ENCODE peak calls at places on chromosome 14, in five cellular contexts. V is natural killer cell, N is left cardiac atrium, Q is T-helper 1 cell, G is immature natural killer cell. Y is an unnamed sample.

GRCh38 chr14:65945333-65945732 is 532.8 kb downstream of the FUT8 start:
- DNase-seq in Q (no peak), G (no peak), N (no peak), V (no peak), Y (no peak)

GRCh38 chr14:68282479-68283377 is 463.1 kb downstream of the RAD51B start:
- DNase-seq in V (no peak), N (no peak), G (peak), Q (no peak), Y (no peak)

GRCh38 chr14:20684662-20685456 is 499 bp downstream of the RNASE4 start:
- DNase-seq in Q (no peak), G (no peak), V (no peak), N (peak), Y (no peak)

GRCh38 chr14:59482120-59482434 is 2.1 kb downstream of the L3HYPDH start:
- DNase-seq in V (no peak), N (no peak), Q (no peak), G (no peak), Y (no peak)

GRCh38 chr14:24349742-24350141 is 10.0 kb upstream of the RIPK3 start:
- DNase-seq in G (no peak), Q (no peak), N (no peak), V (no peak), Y (no peak)

GRCh38 chr14:92597873-92598548 is 84.4 kb downstream of the RIN3 start:
- DNase-seq in Q (no peak), N (no peak), V (no peak), G (no peak), Y (no peak)

GRCh38 chr14:91140672-91141071 is 26.8 kb downstream of the DGLUCY start:
- DNase-seq in V (no peak), Q (no peak), N (no peak), G (no peak), Y (no peak)

GRCh38 chr14:100694579-100695422 is 31.9 kb upstream of the DLK1 start:
- DNase-seq in V (no peak), Q (no peak), N (no peak), G (no peak), Y (no peak)

GRCh38 chr14:80658733-80659132 is 282.8 kb downstream of the CEP128 start:
- DNase-seq in N (no peak), Q (no peak), V (no peak), G (no peak), Y (no peak)